ENCODE peak calls at places on chromosomes 16 and 17, in four cellular contexts. O is K562, Q is GM12878, N is HL-60. H is an unnamed sample.
A peak's percentile ranks its signal among the peaks of the same experiment; 100 is the strongest.

GRCh38 chr16:20928774-20929411 is 28.3 kb downstream of the LYRM1 start:
- DNase-seq in O (no peak), Q (no peak), N (no peak), H (no peak)

GRCh38 chr16:53852678-53853077 is 148.7 kb downstream of the FTO start:
- DNase-seq in O (no peak), Q (no peak), N (no peak), H (no peak)

GRCh38 chr16:75252946-75253911 is 1.8 kb upstream of the BCAR1 start:
- DNase-seq in O (no peak), Q (no peak), N (no peak), H (no peak)

GRCh38 chr17:20996724-20997615 is 45.8 kb downstream of the USP22 start:
- DNase-seq in O (no peak), Q (no peak), N (no peak), H (no peak)

GRCh38 chr17:47694818-47695663 is 1.1 kb downstream of the TBKBP1 start:
- DNase-seq in O (peak; percentile 68), Q (no peak), N (peak; percentile 86), H (no peak)

GRCh38 chr16:13909872-13910303 is 10.1 kb upstream of the ERCC4 start:
- DNase-seq in O (no peak), Q (no peak), N (no peak), H (no peak)

GRCh38 chr16:31141489-31142108 is 6.1 kb upstream of the PRSS8 start:
- DNase-seq in O (peak; percentile 20), Q (no peak), N (peak; percentile 21), H (no peak)

GRCh38 chr17:17690156-17690737 is 9.0 kb downstream of the RAI1 start:
- DNase-seq in O (no peak), Q (no peak), N (peak; percentile 3), H (no peak)

GRCh38 chr16:46658925-46659324 is 30.1 kb downstream of the VPS35 start:
- DNase-seq in O (no peak), Q (peak; percentile 76), N (peak; percentile 98), H (peak; percentile 38)

GRCh38 chr16:12350945-12351344 is 374.4 kb downstream of the SNX29 start:
- DNase-seq in O (no peak), Q (no peak), N (peak; percentile 36), H (no peak)

GRCh38 chr17:65785109-65785508 is 223.7 kb upstream of the AXIN2 start:
- DNase-seq in O (no peak), Q (no peak), N (peak; percentile 4), H (no peak)

GRCh38 chr17:42525221-42525620 is 10.8 kb upstream of the NAGLU start:
- DNase-seq in O (no peak), Q (no peak), N (no peak), H (no peak)

GRCh38 chr16:66366433-66367299 is at the start of gene CDH5:
- DNase-seq in O (no peak), Q (no peak), N (no peak), H (no peak)

GRCh38 chr17:40646791-40647548 is 648 bp downstream of the SMARCE1 start:
- DNase-seq in O (peak; percentile 59), Q (no peak), N (peak; percentile 52), H (no peak)

GRCh38 chr17:41480581-41480980 is 370 bp downstream of the KRT35 start:
- DNase-seq in O (no peak), Q (no peak), N (no peak), H (no peak)

GRCh38 chr16:84095466-84095865 is 21.3 kb downstream of the MBTPS1 start:
- DNase-seq in O (no peak), Q (no peak), N (no peak), H (no peak)

GRCh38 chr16:80526418-80527061 is 14.3 kb upstream of the DYNLRB2 start:
- DNase-seq in O (peak; percentile 70), Q (no peak), N (peak; percentile 37), H (no peak)

GRCh38 chr16:48454051-48454450 is 68.8 kb upstream of the SIAH1 start:
- DNase-seq in O (no peak), Q (no peak), N (no peak), H (no peak)

GRCh38 chr17:40069751-40070643 is 7.2 kb downstream of the THRA start:
- DNase-seq in O (peak; percentile 53), Q (no peak), N (peak; percentile 54), H (no peak)

GRCh38 chr17:20009302-20010098 is at the start of gene SPECC1:
- DNase-seq in O (peak; percentile 81), Q (no peak), N (peak; percentile 57), H (peak; percentile 83)

GRCh38 chr17:63120406-63120805 is 154.4 kb downstream of the TANC2 start:
- DNase-seq in O (no peak), Q (no peak), N (no peak), H (no peak)

GRCh38 chr17:7293821-7294613 is 422 bp downstream of the YBX2 start:
- DNase-seq in O (peak; percentile 63), Q (no peak), N (no peak), H (no peak)

GRCh38 chr17:7391307-7391706 is 3.0 kb downstream of the PLSCR3 start:
- DNase-seq in O (no peak), Q (no peak), N (no peak), H (no peak)

GRCh38 chr16:21033707-21034106 is 116.9 kb downstream of the DNAH3 start:
- DNase-seq in O (no peak), Q (no peak), N (no peak), H (no peak)

GRCh38 chr16:3998793-3999478 is 117.3 kb downstream of the ADCY9 start:
- DNase-seq in O (no peak), Q (no peak), N (no peak), H (no peak)

GRCh38 chr16:6335072-6335471 is 997.6 kb upstream of the RBFOX1 start:
- DNase-seq in O (peak; percentile 57), Q (no peak), N (no peak), H (no peak)

GRCh38 chr17:78026381-78026780 is 67.9 kb downstream of the TNRC6C start:
- DNase-seq in O (no peak), Q (no peak), N (peak; percentile 58), H (no peak)

GRCh38 chr17:33596904-33597303 is 303.8 kb upstream of the ASIC2 start:
- DNase-seq in O (no peak), Q (no peak), N (no peak), H (no peak)

GRCh38 chr16:81581107-81581506 is 136.5 kb downstream of the CMIP start:
- DNase-seq in O (no peak), Q (no peak), N (no peak), H (no peak)

GRCh38 chr16:89246903-89247733 is 29.6 kb downstream of the ZNF778 start:
- DNase-seq in O (peak; percentile 100), Q (peak; percentile 11), N (peak; percentile 73), H (peak; percentile 92)

GRCh38 chr17:18238299-18238698 is 12.9 kb downstream of the LLGL1 start:
- DNase-seq in O (no peak), Q (no peak), N (no peak), H (no peak)

GRCh38 chr17:38469875-38470274 is 41.6 kb downstream of the ARHGAP23 start:
- DNase-seq in O (peak; percentile 53), Q (no peak), N (no peak), H (no peak)

GRCh38 chr17:77315551-77316190 is 174.9 kb downstream of the SEC14L1 start:
- DNase-seq in O (no peak), Q (no peak), N (no peak), H (no peak)

GRCh38 chr16:88856828-88857727 is at the start of the genes GALNS and TRAPPC2L:
- DNase-seq in O (peak; percentile 99), Q (peak; percentile 69), N (peak; percentile 89), H (peak; percentile 100)

GRCh38 chr17:39631403-39631802 is 4.7 kb downstream of the PPP1R1B start:
- DNase-seq in O (no peak), Q (no peak), N (no peak), H (no peak)

GRCh38 chr16:23119570-23119969 is 29.7 kb downstream of the USP31 start:
- DNase-seq in O (no peak), Q (no peak), N (no peak), H (no peak)

GRCh38 chr16:71784093-71784492 is 24.5 kb downstream of the AP1G1 start:
- DNase-seq in O (no peak), Q (no peak), N (no peak), H (no peak)

GRCh38 chr16:20611350-20611902 is 35.3 kb upstream of the ACSM2B start:
- DNase-seq in O (no peak), Q (no peak), N (no peak), H (no peak)

GRCh38 chr17:45845376-45846185 is 900 bp downstream of the SPPL2C start:
- DNase-seq in O (no peak), Q (no peak), N (no peak), H (no peak)

GRCh38 chr17:45844695-45845375 is at the start of gene SPPL2C:
- DNase-seq in O (no peak), Q (no peak), N (no peak), H (no peak)

GRCh38 chr17:45846646-45847045 is 2.0 kb downstream of the SPPL2C start:
- DNase-seq in O (no peak), Q (no peak), N (no peak), H (no peak)

GRCh38 chr17:45847101-45847500 is 2.4 kb downstream of the SPPL2C start:
- DNase-seq in O (no peak), Q (no peak), N (no peak), H (no peak)

GRCh38 chr17:45846223-45846622 is 1.5 kb downstream of the SPPL2C start:
- DNase-seq in O (no peak), Q (no peak), N (no peak), H (no peak)
- TF ChIP-seq SPI1 in O (no peak), Q (no peak), N (no peak), H (no peak)

GRCh38 chr17:5042152-5043022 is 7.2 kb upstream of the SLC52A1 start:
- DNase-seq in O (peak; percentile 54), Q (no peak), N (no peak), H (no peak)
- TF ChIP-seq SPI1 in O (no peak), Q (no peak), N (no peak), H (no peak)

GRCh38 chr16:77596243-77596642 is 126.1 kb upstream of the NUDT7 start:
- DNase-seq in O (no peak), Q (no peak), N (no peak), H (no peak)
- TF ChIP-seq SPI1 in O (peak; percentile 10), Q (no peak), N (no peak), H (no peak)

GRCh38 chr17:58531661-58532554 is 17.5 kb upstream of the MTMR4 start:
- DNase-seq in O (peak; percentile 96), Q (no peak), N (no peak), H (peak; percentile 79)
- TF ChIP-seq SPI1 in O (no peak), Q (no peak), N (no peak), H (no peak)

GRCh38 chr16:1638757-1639156 is 26.6 kb downstream of the CRAMP1 start:
- DNase-seq in O (no peak), Q (no peak), N (no peak), H (no peak)
- TF ChIP-seq SPI1 in O (no peak), Q (no peak), N (no peak), H (no peak)